ENCODE peak calls at places on chromosomes 11 and 22, in four cellular contexts. O, Z, E and J are unnamed samples.

GRCh38 chr11:67071420-67072284 is 15.0 kb downstream of the RHOD start:
- DNase-seq in Z (peak), E (peak), O (peak), J (peak)

GRCh38 chr11:122720482-122720881 is 65.0 kb downstream of the UBASH3B start:
- DNase-seq in O (no peak), E (no peak), Z (no peak), J (no peak)

GRCh38 chr11:68923614-68924013 is 19.9 kb downstream of the IGHMBP2 start:
- DNase-seq in E (no peak), O (no peak), Z (no peak), J (no peak)

GRCh38 chr11:34339149-34340064 is 18.4 kb downstream of the ABTB2 start:
- DNase-seq in O (no peak), Z (no peak), E (no peak), J (no peak)

GRCh38 chr11:92941676-92942571 is 27.5 kb upstream of the MTNR1B start:
- DNase-seq in O (no peak), Z (peak), E (no peak), J (no peak)

GRCh38 chr22:49093192-49093880 is 734.3 kb downstream of the BRD1 start:
- DNase-seq in Z (no peak), E (no peak), O (no peak), J (no peak)

GRCh38 chr11:111975076-111975806 is 38.1 kb downstream of the DIXDC1 start:
- DNase-seq in O (no peak), E (no peak), Z (no peak), J (no peak)

GRCh38 chr22:39207141-39208012 is 37.4 kb downstream of the PDGFB start:
- DNase-seq in O (no peak), Z (no peak), E (no peak), J (no peak)

GRCh38 chr11:16160146-16160545 is 196.2 kb downstream of the SOX6 start:
- DNase-seq in Z (no peak), E (no peak), O (no peak), J (no peak)

GRCh38 chr11:113296447-113297205 is 17.8 kb upstream of the TTC12 start:
- DNase-seq in E (no peak), O (no peak), Z (no peak), J (no peak)

GRCh38 chr22:25165785-25166184 is 33.9 kb upstream of the CRYBB3 start:
- DNase-seq in O (no peak), Z (no peak), E (no peak), J (no peak)

GRCh38 chr11:79313513-79313912 is 127.3 kb downstream of the TENM4 start:
- DNase-seq in Z (no peak), E (no peak), O (no peak), J (no peak)

GRCh38 chr22:39241632-39242388 is 3.0 kb downstream of the PDGFB start:
- DNase-seq in Z (no peak), O (peak), E (no peak), J (no peak)